ENCODE peak calls at places on chromosomes 11 and 22, in five cellular contexts. I is H9, L is H1, T is mesendoderm, D is mesenchymal stem cell. C is an unnamed sample. For H3K4me1, the result is how much of the 10 kb centered on the place peaks cover.

GRCh38 chr11:45151362-45151982 is 5.0 kb downstream of the PRDM11 start:
- DNase-seq in I (no peak), L (no peak), T (no peak), D (no peak), C (no peak)

GRCh38 chr11:112837162-112837826 is 123.9 kb upstream of the NCAM1 start:
- DNase-seq in I (peak), L (no peak), T (peak), D (no peak), C (no peak)

GRCh38 chr11:74417379-74417804 is 19.2 kb upstream of the PGM2L1 start:
- DNase-seq in I (no peak), L (no peak), T (peak), D (peak), C (no peak)

GRCh38 chr11:111797145-111797581 is 31.0 kb upstream of the PPP2R1B start:
- DNase-seq in I (no peak), L (no peak), T (no peak), D (no peak), C (no peak)

GRCh38 chr22:44281706-44282637 is 30.8 kb downstream of the SHISAL1 start:
- DNase-seq in I (no peak), L (no peak), T (no peak), D (no peak), C (no peak)

GRCh38 chr11:35151896-35152295 is 12.9 kb downstream of the CD44 start:
- DNase-seq in I (peak), L (no peak), T (peak), D (no peak), C (no peak)

GRCh38 chr22:27801616-27802388 is at the start of gene MN1:
- DNase-seq in I (peak), L (no peak), T (no peak), D (peak), C (peak)

GRCh38 chr22:37285937-37286336 is 3.6 kb downstream of the CYTH4 start:
- DNase-seq in I (no peak), L (no peak), T (no peak), D (no peak), C (no peak)

GRCh38 chr11:130313383-130314183 is 1.1 kb downstream of the ZBTB44 start:
- DNase-seq in I (no peak), L (no peak), T (peak), D (peak), C (no peak)

GRCh38 chr11:107705027-107705426 is 6.8 kb downstream of the SLN start:
- DNase-seq in I (no peak), L (no peak), T (no peak), D (peak), C (no peak)

GRCh38 chr11:57157624-57158023 is 24.1 kb upstream of the LRRC55 start:
- DNase-seq in I (no peak), L (no peak), T (no peak), D (no peak), C (no peak)

GRCh38 chr11:30143098-30143705 is 87.6 kb upstream of the FSHB start:
- DNase-seq in I (peak), L (no peak), T (peak), D (peak), C (peak)

GRCh38 chr11:129785383-129786111 is 30.1 kb upstream of the TMEM45B start:
- DNase-seq in I (no peak), L (no peak), T (peak), D (no peak), C (no peak)

GRCh38 chr11:1139441-1140066 is 18.2 kb upstream of the MUC5AC start:
- DNase-seq in I (no peak), L (no peak), T (no peak), D (peak), C (no peak)

GRCh38 chr11:77411238-77411637 is 62.7 kb downstream of the PAK1 start:
- DNase-seq in I (no peak), L (no peak), T (peak), D (peak), C (no peak)

GRCh38 chr11:3022300-3022967 is 30.3 kb upstream of the NAP1L4 start:
- DNase-seq in I (no peak), L (no peak), T (peak), D (peak), C (no peak)

GRCh38 chr22:39528080-39528661 is 4.4 kb downstream of the RPS19BP1 start:
- DNase-seq in I (no peak), L (no peak), T (peak), D (peak), C (no peak)

GRCh38 chr11:111086058-111086457 is 159.5 kb upstream of the POU2AF2 start:
- DNase-seq in I (no peak), L (no peak), T (peak), D (no peak), C (no peak)

GRCh38 chr11:86069408-86070086 is 663 bp upstream of the PICALM start:
- DNase-seq in I (peak), L (peak), T (peak), D (peak), C (no peak)

GRCh38 chr11:3004481-3004880 is 12.4 kb upstream of the NAP1L4 start:
- DNase-seq in I (no peak), L (no peak), T (no peak), D (no peak), C (no peak)

GRCh38 chr11:40338739-40339138 is 1120.7 kb downstream of the LRRC4C start:
- DNase-seq in I (no peak), L (no peak), T (peak), D (peak), C (no peak)

GRCh38 chr11:126079640-126080205 is 17.1 kb upstream of the CDON start:
- DNase-seq in I (peak), L (no peak), T (peak), D (no peak), C (no peak)

GRCh38 chr11:112770017-112770416 is 191.2 kb upstream of the NCAM1 start:
- DNase-seq in I (no peak), L (no peak), T (no peak), D (no peak), C (no peak)

GRCh38 chr11:1939006-1939626 is 8.0 kb upstream of the MRPL23 start:
- DNase-seq in I (no peak), L (no peak), T (no peak), D (no peak), C (no peak)

GRCh38 chr11:58505849-58506248 is 2.1 kb downstream of the OR5B21 start:
- DNase-seq in I (no peak), L (no peak), T (no peak), D (no peak), C (no peak)

GRCh38 chr22:44623771-44624510 is 78.1 kb upstream of the PRR5 start:
- DNase-seq in I (peak), L (no peak), T (peak), D (peak), C (no peak)

GRCh38 chr11:19519912-19520641 is 192.6 kb upstream of the NAV2 start:
- DNase-seq in I (no peak), L (no peak), T (no peak), D (peak), C (peak)

GRCh38 chr11:114080769-114081168 is 21.3 kb downstream of the ZBTB16 start:
- DNase-seq in I (no peak), L (no peak), T (no peak), D (no peak), C (no peak)

GRCh38 chr11:77179048-77179447 is 51.0 kb downstream of the MYO7A start:
- DNase-seq in I (no peak), L (no peak), T (no peak), D (no peak), C (no peak)

GRCh38 chr11:47914743-47915142 is 65.6 kb upstream of the PTPRJ start:
- DNase-seq in I (no peak), L (no peak), T (no peak), D (no peak), C (no peak)

GRCh38 chr11:120425527-120425926 is 86.0 kb upstream of the GRIK4 start:
- DNase-seq in I (no peak), L (no peak), T (no peak), D (no peak), C (no peak)

GRCh38 chr11:24064309-24064903 is 432.4 kb upstream of the LUZP2 start:
- DNase-seq in I (no peak), L (no peak), T (peak), D (no peak), C (peak)

GRCh38 chr11:117730256-117730800 is 66.7 kb downstream of the DSCAML1 start:
- DNase-seq in I (no peak), L (no peak), T (peak), D (peak), C (no peak)

GRCh38 chr11:63672934-63673539 is 1.9 kb upstream of the ATL3 start:
- DNase-seq in I (no peak), L (no peak), T (no peak), D (no peak), C (no peak)
- H2AK5ac ChIP-seq in I (no peak), L (no peak), T (no peak), D (no peak), C (no peak)

DNA sequence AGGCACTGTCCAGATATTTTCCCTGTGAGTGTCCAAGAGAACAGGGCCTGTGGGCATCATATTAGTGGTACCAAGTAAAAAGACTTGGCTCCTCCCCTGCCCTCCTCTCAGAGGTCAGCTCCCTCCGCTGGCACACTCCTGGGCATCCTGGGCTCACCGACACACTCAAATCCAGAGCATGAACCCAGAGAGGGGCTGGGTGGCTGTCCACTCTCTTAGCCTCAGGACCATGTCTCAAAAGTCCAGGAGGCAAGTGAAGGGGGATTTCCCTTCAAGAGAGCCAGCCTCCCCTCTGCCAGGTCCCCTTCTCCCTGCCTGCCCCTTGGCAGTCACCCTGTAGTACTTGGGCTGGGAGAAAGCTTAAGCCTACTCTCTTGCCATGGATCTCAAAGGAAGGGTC is 10.3 kb downstream of the BCL9L start:
- DNase-seq in I (no peak), L (no peak), T (no peak), D (no peak), C (no peak)
- H3K4me1 ChIP-seq in I (under half), L (half or more), T (half or more), D (half or more), C (half or more)

DNA sequence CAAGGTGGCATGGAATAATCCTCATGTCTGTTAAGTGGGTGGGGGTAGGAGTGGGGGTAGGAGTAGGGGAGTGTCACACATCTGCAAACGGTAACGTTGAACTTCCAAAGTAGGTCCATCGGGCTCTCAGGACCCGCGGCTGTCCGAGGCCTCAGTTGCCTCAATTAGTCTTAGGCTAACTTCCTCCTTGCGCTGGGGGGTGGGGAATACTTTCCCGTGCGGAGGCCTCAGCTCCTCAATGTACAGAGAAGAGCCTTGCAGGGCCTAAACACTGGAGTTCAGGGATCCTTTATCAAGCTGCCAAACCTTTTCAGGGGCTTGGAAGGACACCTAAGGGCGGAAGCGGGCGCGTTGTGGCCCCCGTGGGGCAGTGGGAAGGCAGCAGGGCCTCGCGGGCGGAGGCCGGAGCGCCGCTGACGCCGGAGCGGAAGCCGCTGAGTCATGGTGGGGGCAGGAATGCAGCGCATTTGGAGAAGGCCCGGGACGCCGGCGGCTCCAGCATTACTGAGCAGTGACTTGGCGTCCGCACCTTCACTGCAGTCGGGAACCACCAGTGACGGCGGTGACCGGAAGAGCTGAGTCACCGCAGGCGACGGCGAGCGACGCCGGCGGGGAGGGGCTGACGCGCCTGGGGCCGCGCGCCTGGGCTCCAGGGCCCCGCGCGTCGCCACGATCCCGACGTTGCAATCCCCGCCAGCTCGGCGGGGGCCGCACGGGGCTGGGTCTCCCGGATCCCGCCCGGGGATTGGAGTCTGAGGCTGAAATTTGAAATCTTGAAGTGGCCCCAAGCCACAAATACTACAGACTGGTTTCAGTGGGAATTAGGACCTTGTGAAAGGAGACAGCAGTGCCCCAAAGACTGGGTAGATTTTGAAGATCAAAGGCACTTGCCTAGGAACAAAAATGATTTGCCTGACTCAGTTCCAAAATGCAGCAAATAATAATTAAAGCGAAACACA is 20.2 kb upstream of the IPO7 start:
- DNase-seq in I (peak), L (peak), T (peak), D (peak), C (peak)
- H2AK5ac ChIP-seq in I (no peak), L (peak), T (peak), D (peak), C (peak)

GRCh38 chr11:6602096-6602940 is 1.1 kb downstream of the RRP8 start:
- DNase-seq in I (no peak), L (no peak), T (no peak), D (no peak), C (no peak)

GRCh38 chr11:6603287-6604080 is at the start of the genes ILK and RRP8:
- DNase-seq in I (peak), L (no peak), T (peak), D (peak), C (peak)

GRCh38 chr11:6606471-6607189 is 3.1 kb downstream of the ILK start:
- DNase-seq in I (peak), L (peak), T (peak), D (peak), C (peak)

GRCh38 chr11:6607190-6607635 is 3.6 kb downstream of the ILK start:
- DNase-seq in I (no peak), L (no peak), T (no peak), D (no peak), C (no peak)

GRCh38 chr11:6604081-6604626 is 580 bp downstream of the ILK start:
- DNase-seq in I (peak), L (no peak), T (peak), D (peak), C (peak)
- H3K4me1 ChIP-seq in I (under half), L (under half), T (under half), D (under half), C (under half)